ENCODE peak calls at places on chromosome 14, in four cellular contexts. One of them, this sample, is unnamed.

GRCh38 chr14:54211562-54212308 is 185.1 kb upstream of the CDKN3 start:
- DNase-seq in GM13977: no peak
- DNase-seq in testis: no peak
- DNase-seq in CD8-positive, alpha-beta T cell: no peak
- DNase-seq in this sample: no peak

GRCh38 chr14:70086685-70087379 is 101.9 kb downstream of the SLC8A3 start:
- DNase-seq in CD8-positive, alpha-beta T cell: no peak
- DNase-seq in testis: peak
- DNase-seq in GM13977: peak
- DNase-seq in this sample: no peak

GRCh38 chr14:54366726-54367707 is 29.8 kb upstream of the CDKN3 start:
- DNase-seq in testis: peak
- DNase-seq in GM13977: no peak
- DNase-seq in CD8-positive, alpha-beta T cell: peak
- DNase-seq in this sample: no peak

GRCh38 chr14:54001189-54001878 is 44.7 kb upstream of the BMP4 start:
- DNase-seq in CD8-positive, alpha-beta T cell: no peak
- DNase-seq in testis: no peak
- DNase-seq in GM13977: no peak
- DNase-seq in this sample: no peak

GRCh38 chr14:76333664-76334063 is 42.3 kb upstream of the ESRRB start:
- DNase-seq in GM13977: no peak
- DNase-seq in CD8-positive, alpha-beta T cell: no peak
- DNase-seq in testis: no peak
- DNase-seq in this sample: no peak

GRCh38 chr14:79229383-79229875 is 981.9 kb downstream of the DIO2 start:
- DNase-seq in testis: no peak
- DNase-seq in CD8-positive, alpha-beta T cell: no peak
- DNase-seq in GM13977: no peak
- DNase-seq in this sample: no peak

GRCh38 chr14:34379809-34380147 is 82.3 kb downstream of the SPTSSA start:
- DNase-seq in testis: no peak
- DNase-seq in GM13977: no peak
- DNase-seq in CD8-positive, alpha-beta T cell: no peak
- DNase-seq in this sample: no peak

GRCh38 chr14:72610831-72611200 is 283.1 kb downstream of the DPF3 start:
- DNase-seq in testis: no peak
- DNase-seq in CD8-positive, alpha-beta T cell: no peak
- DNase-seq in GM13977: no peak
- DNase-seq in this sample: peak

GRCh38 chr14:41570415-41571155 is 36.1 kb upstream of the LRFN5 start:
- DNase-seq in testis: no peak
- DNase-seq in CD8-positive, alpha-beta T cell: no peak
- DNase-seq in GM13977: no peak
- DNase-seq in this sample: no peak

GRCh38 chr14:80017796-80018195 is 193.5 kb downstream of the DIO2 start:
- DNase-seq in CD8-positive, alpha-beta T cell: no peak
- DNase-seq in GM13977: no peak
- DNase-seq in testis: no peak
- DNase-seq in this sample: no peak

GRCh38 chr14:87522575-87522974 is 470.4 kb downstream of the GALC start:
- DNase-seq in CD8-positive, alpha-beta T cell: no peak
- DNase-seq in testis: no peak
- DNase-seq in GM13977: no peak
- DNase-seq in this sample: no peak

GRCh38 chr14:54350196-54350595 is 46.6 kb upstream of the CDKN3 start:
- DNase-seq in CD8-positive, alpha-beta T cell: no peak
- DNase-seq in testis: peak
- DNase-seq in GM13977: no peak
- DNase-seq in this sample: no peak

GRCh38 chr14:64209428-64210165 is 84.6 kb downstream of the ESR2 start:
- DNase-seq in testis: peak
- DNase-seq in CD8-positive, alpha-beta T cell: no peak
- DNase-seq in GM13977: no peak
- DNase-seq in this sample: no peak

GRCh38 chr14:91185721-91186120 is 58.8 kb downstream of the GPR68 start:
- DNase-seq in CD8-positive, alpha-beta T cell: no peak
- DNase-seq in GM13977: no peak
- DNase-seq in testis: no peak
- DNase-seq in this sample: no peak

GRCh38 chr14:61091657-61092273 is 110.7 kb downstream of the SLC38A6 start:
- DNase-seq in GM13977: no peak
- DNase-seq in testis: no peak
- DNase-seq in CD8-positive, alpha-beta T cell: no peak
- DNase-seq in this sample: no peak

DNA sequence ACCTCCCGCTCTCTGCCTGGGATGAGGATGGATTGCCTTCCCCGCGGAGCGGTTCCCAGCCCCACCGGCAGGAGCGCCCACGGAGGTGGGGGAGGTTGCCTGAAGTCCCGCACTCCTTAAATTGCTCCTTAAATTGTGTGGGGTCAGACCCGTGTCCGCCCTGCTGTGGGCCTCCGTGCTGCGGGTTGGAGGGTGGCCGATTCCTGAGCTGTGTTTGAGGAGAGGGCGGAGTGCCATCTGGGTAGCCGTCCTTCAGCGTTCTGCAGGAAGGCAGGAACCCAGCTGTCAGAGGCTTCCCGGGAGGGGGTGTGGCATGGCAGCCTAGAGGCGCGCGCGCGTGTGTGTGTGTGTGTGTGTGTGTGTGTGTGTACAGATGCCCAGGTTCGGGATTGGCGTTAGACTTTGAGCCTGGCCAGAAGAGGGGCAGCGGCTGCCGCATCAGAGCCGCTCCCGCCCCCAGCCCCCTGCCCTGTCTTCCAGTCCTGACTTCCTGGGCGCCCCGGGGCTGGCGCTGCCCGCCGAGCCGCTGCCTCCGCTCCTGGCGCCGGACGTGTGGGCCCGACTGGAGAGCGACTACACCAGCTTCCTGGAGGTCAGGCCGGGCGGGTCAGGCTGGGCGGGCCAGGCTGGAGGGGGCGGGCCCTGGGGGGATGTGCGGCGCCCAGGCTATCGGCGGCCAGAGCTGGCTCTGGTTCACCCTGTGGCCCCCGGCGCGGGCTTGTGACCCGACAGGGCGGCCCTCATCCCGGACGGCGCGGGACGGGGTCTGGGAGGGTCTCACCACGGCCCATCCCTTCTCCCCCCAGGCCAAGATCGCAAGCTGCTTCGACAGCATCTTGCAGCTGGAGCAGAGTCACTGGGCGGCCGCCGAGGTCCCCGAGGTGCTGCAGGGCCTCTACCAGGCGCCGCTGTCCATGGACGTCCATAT is 9.2 kb downstream of the EXOC3L4 start:
- DNase-seq in GM13977: no peak
- DNase-seq in CD8-positive, alpha-beta T cell: no peak
- DNase-seq in testis: no peak
- DNase-seq in this sample: no peak
- TF ChIP-seq CTCF in GM13977: no peak
- TF ChIP-seq CTCF in CD8-positive, alpha-beta T cell: no peak
- TF ChIP-seq CTCF in testis: no peak
- TF ChIP-seq CTCF in this sample: no peak

DNA sequence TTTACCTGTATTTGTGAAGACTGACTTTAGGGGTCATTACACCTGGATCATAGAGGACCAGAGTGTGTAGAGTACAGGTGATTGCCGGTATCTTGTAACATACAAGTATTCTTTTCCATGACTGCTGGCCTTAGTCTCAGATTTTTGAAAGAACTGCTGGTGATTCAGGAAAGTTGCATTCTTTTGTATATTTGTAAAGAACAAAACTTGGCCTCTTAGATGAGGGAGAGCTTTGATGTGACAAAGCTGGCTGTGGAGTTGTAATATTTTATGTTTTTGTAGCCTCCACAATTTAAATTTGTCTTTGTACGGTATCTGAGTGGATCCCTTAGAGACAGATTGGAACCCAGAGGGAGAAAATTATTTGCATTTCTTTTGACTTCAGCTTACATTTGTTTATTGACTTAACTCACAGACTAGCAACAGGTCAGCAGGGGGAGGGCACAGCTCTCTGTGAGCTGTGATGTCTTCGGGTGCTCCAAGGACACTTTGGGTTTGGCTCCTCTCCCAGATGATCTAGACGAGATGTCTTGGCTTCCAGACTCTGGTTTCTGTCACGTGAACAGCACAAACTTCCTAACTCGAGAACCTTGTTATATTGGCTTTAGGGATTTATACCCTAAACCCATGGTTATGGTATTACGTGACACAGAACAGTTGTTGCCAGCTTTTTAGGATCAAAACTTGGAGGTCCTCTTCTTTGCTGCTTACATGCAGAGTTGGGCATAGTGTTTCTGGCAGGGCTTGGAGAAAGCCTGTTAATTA is 65.9 kb downstream of the DAAM1 start:
- DNase-seq in CD8-positive, alpha-beta T cell: no peak
- DNase-seq in testis: peak
- DNase-seq in GM13977: no peak
- DNase-seq in this sample: no peak
- TF ChIP-seq CTCF in CD8-positive, alpha-beta T cell: no peak
- TF ChIP-seq CTCF in testis: no peak
- TF ChIP-seq CTCF in GM13977: no peak
- TF ChIP-seq CTCF in this sample: no peak

DNA sequence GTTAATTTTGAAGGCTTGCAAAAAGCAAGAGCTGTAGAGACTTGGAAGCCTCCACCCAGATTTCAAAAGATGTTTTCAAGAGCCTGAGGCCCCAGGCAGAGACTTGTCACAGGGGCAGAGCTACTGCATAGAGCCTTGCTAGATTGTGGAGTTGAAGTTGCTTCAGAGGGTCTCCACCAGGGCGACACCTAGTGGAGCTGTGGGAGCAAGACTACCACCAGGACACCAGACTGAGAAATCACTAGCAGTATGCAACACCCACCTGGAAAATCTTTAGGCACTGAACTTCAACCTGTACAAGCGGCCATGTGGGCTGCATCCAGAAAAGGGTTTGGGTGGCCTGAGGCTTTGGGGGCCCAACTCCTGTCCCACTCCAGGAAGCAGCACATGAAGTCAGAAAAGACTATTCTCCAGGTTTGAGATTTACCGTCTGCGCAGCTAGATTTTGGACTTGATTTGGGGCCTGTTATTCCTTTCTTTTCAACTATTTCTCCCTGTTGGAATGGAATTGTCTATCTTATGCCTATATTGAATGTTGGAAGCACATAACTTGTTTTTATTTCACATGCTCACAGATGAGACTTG is 508.5 kb downstream of the FLRT2 start:
- DNase-seq in CD8-positive, alpha-beta T cell: peak
- DNase-seq in GM13977: peak
- DNase-seq in testis: peak
- DNase-seq in this sample: peak
- TF ChIP-seq CTCF in CD8-positive, alpha-beta T cell: peak
- TF ChIP-seq CTCF in GM13977: peak
- TF ChIP-seq CTCF in testis: peak
- TF ChIP-seq CTCF in this sample: peak

DNA sequence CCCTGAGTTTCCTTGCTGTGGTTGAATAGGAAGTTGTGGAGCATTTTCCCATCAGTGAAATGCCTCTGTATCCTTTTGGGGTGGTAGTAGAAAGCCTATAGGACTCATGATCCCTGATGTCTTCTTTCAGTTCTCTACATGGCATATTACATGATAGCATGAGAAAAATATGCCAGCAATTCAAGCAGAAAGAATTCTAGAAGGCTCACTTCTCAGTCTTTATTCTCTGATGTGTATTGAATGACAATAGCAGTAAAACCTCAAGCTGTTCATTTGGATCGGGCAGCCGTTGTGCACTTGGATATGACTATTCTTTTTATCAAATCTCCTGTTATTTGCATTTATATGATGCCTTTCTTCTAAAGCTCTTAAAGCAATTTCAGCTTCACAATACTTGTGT is 251.5 kb upstream of the FBXO33 start:
- DNase-seq in CD8-positive, alpha-beta T cell: no peak
- DNase-seq in GM13977: no peak
- DNase-seq in testis: no peak
- DNase-seq in this sample: no peak
- TF ChIP-seq CTCF in CD8-positive, alpha-beta T cell: no peak
- TF ChIP-seq CTCF in GM13977: no peak
- TF ChIP-seq CTCF in testis: no peak
- TF ChIP-seq CTCF in this sample: no peak

GRCh38 chr14:21039585-21040369 is 2.4 kb upstream of the RNASE7 start:
- DNase-seq in GM13977: peak
- DNase-seq in testis: peak
- DNase-seq in CD8-positive, alpha-beta T cell: no peak
- DNase-seq in this sample: no peak
- TF ChIP-seq CTCF in GM13977: peak
- TF ChIP-seq CTCF in testis: peak
- TF ChIP-seq CTCF in CD8-positive, alpha-beta T cell: peak
- TF ChIP-seq CTCF in this sample: peak

GRCh38 chr14:22918809-22919600 is at the start of gene RBM23:
- DNase-seq in testis: peak
- DNase-seq in GM13977: peak
- DNase-seq in CD8-positive, alpha-beta T cell: peak
- DNase-seq in this sample: peak

GRCh38 chr14:22918519-22918808 is 485 bp downstream of the RBM23 start:
- DNase-seq in CD8-positive, alpha-beta T cell: no peak
- DNase-seq in GM13977: no peak
- DNase-seq in testis: no peak
- DNase-seq in this sample: peak

GRCh38 chr14:22922294-22922693 is 3.3 kb upstream of the RBM23 start:
- DNase-seq in GM13977: no peak
- DNase-seq in CD8-positive, alpha-beta T cell: no peak
- DNase-seq in testis: no peak
- DNase-seq in this sample: no peak

GRCh38 chr14:22919601-22919921 is 612 bp upstream of the RBM23 start:
- DNase-seq in testis: no peak
- DNase-seq in GM13977: no peak
- DNase-seq in CD8-positive, alpha-beta T cell: no peak
- DNase-seq in this sample: no peak

GRCh38 chr14:22920697-22921096 is 1.7 kb upstream of the RBM23 start:
- DNase-seq in CD8-positive, alpha-beta T cell: no peak
- DNase-seq in testis: no peak
- DNase-seq in GM13977: no peak
- DNase-seq in this sample: no peak
- TF ChIP-seq CTCF in CD8-positive, alpha-beta T cell: no peak
- TF ChIP-seq CTCF in testis: no peak
- TF ChIP-seq CTCF in GM13977: no peak
- TF ChIP-seq CTCF in this sample: no peak

DNA sequence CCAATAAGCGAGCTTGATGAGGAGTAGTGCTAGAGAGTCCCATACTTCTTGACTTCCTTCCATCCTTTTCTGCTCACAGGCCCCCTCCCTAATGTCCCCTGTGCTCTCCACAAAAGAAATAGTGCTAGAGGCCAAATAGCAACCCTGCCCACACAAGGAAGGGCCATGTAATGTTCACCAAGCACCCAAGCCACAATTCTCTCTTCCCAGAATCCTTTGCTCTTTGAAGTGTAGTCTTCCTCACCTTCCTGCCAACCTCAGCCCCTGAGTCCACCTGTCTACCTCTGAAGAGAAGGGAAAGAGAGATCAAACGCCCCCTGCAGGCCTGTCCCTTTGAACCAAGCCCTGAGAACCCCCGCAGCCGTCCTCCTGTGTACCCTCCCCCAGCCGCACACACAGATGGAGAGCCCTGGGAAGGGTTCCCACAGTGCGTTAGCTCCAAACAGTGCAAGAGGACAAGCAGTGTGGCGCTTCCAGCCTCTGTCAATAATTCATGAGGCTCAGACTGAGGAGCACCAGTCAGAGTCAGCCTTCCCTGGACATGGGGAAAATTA is 1.9 kb upstream of the DHRS4 start:
- DNase-seq in testis: peak
- DNase-seq in GM13977: no peak
- DNase-seq in CD8-positive, alpha-beta T cell: no peak
- DNase-seq in this sample: no peak
- TF ChIP-seq CTCF in testis: no peak
- TF ChIP-seq CTCF in GM13977: peak
- TF ChIP-seq CTCF in CD8-positive, alpha-beta T cell: no peak
- TF ChIP-seq CTCF in this sample: peak